ENCODE peak calls at places on chromosomes 16 and 17, in ten cellular contexts. T is GM13977; M is cerebellar cortex; A is activated T-helper 1 cell treated with anti-CD3 and anti-CD28 coated beads, Interleukin-2, amount 50 U/mL, for 16 hours; Y is Peyer's patch; F is GM03348; I is ovary; Q is AG04450; D is CD4-positive, alpha-beta memory T cell; G is activated B cell treated with CpG ODN at 0.5 μM for 24 hours. J is an unnamed sample.

GRCh38 chr17:1565860-1566259 is 3.3 kb upstream of the PITPNA start:
- DNase-seq in M (no peak), Y (no peak), G (no peak), D (no peak), A (no peak), I (no peak), Q (no peak), T (no peak), F (no peak), J (no peak)

GRCh38 chr16:55418586-55418985 is 60.4 kb upstream of the MMP2 start:
- DNase-seq in F (peak), D (no peak), Q (no peak), T (no peak), Y (no peak), M (no peak), I (no peak), G (no peak), A (no peak), J (no peak)

GRCh38 chr16:55240933-55241332 is 83.1 kb upstream of the IRX6 start:
- DNase-seq in A (no peak), F (no peak), T (no peak), Q (no peak), D (no peak), G (no peak), M (no peak), Y (no peak), I (no peak), J (no peak)

GRCh38 chr16:83031524-83031923 is 404.8 kb downstream of the CDH13 start:
- DNase-seq in I (no peak), T (no peak), Y (no peak), D (no peak), A (no peak), M (no peak), F (no peak), G (no peak), Q (no peak), J (no peak)

GRCh38 chr17:56756536-56756935 is 77.2 kb downstream of the C17orf67 start:
- DNase-seq in I (no peak), D (no peak), Y (no peak), T (no peak), F (peak), A (no peak), Q (peak), G (no peak), M (no peak), J (no peak)

GRCh38 chr17:81440511-81441244 is 45.4 kb downstream of the BAHCC1 start:
- DNase-seq in T (peak), D (no peak), Y (no peak), M (peak), G (no peak), F (peak), I (no peak), Q (no peak), A (no peak), J (no peak)

GRCh38 chr17:68289936-68290267 is 1.0 kb downstream of the SLC16A6 start:
- DNase-seq in Q (no peak), I (no peak), D (no peak), T (no peak), F (no peak), G (peak), A (no peak), Y (no peak), M (peak), J (no peak)

GRCh38 chr16:68275611-68276191 is 11.4 kb downstream of the SLC7A6 start:
- DNase-seq in M (no peak), F (no peak), G (no peak), T (peak), A (no peak), Y (peak), I (no peak), D (peak), Q (no peak), J (no peak)

GRCh38 chr17:44417553-44417952 is 28.1 kb upstream of the ITGA2B start:
- DNase-seq in Y (no peak), G (no peak), D (no peak), T (peak), F (peak), A (no peak), Q (peak), M (no peak), I (no peak), J (no peak)

GRCh38 chr16:82146957-82147356 is 23.1 kb downstream of the MPHOSPH6 start:
- DNase-seq in F (no peak), T (no peak), D (no peak), Q (no peak), G (no peak), Y (no peak), M (no peak), A (no peak), I (no peak), J (no peak)